ENCODE peak calls at places on chromosomes 12 and 14, in four cellular contexts. One of them, this sample, is unnamed.

GRCh38 chr14:55109846-55110245 is 19.2 kb upstream of the LGALS3 start:
- DNase-seq in HepG2: peak
- DNase-seq in SK-N-SH: no peak
- DNase-seq in K562: no peak
- DNase-seq in this sample: no peak

GRCh38 chr14:50954811-50955372 is 10.6 kb upstream of the PYGL start:
- DNase-seq in K562: no peak
- DNase-seq in HepG2: peak
- DNase-seq in SK-N-SH: peak
- DNase-seq in this sample: no peak

GRCh38 chr12:43676183-43676813 is 82.3 kb downstream of the PUS7L start:
- DNase-seq in HepG2: peak
- DNase-seq in K562: peak
- DNase-seq in SK-N-SH: peak
- DNase-seq in this sample: peak

GRCh38 chr14:85056228-85056627 is 473.7 kb upstream of the FLRT2 start:
- DNase-seq in K562: no peak
- DNase-seq in SK-N-SH: no peak
- DNase-seq in HepG2: no peak
- DNase-seq in this sample: no peak

GRCh38 chr14:46063872-46064271 is 587.7 kb downstream of the RPL10L start:
- DNase-seq in SK-N-SH: peak
- DNase-seq in HepG2: no peak
- DNase-seq in K562: no peak
- DNase-seq in this sample: no peak

GRCh38 chr12:132689227-132689626 is 1.8 kb downstream of the PXMP2 start:
- DNase-seq in HepG2: peak
- DNase-seq in SK-N-SH: no peak
- DNase-seq in K562: no peak
- DNase-seq in this sample: no peak

GRCh38 chr14:61516957-61517356 is 178.4 kb upstream of the HIF1A start:
- DNase-seq in SK-N-SH: no peak
- DNase-seq in HepG2: no peak
- DNase-seq in K562: no peak
- DNase-seq in this sample: no peak

GRCh38 chr14:37721976-37722659 is 126.7 kb downstream of the TTC6 start:
- DNase-seq in SK-N-SH: no peak
- DNase-seq in K562: no peak
- DNase-seq in HepG2: peak
- DNase-seq in this sample: no peak

GRCh38 chr12:88577537-88577936 is 2.7 kb downstream of the KITLG start:
- DNase-seq in K562: no peak
- DNase-seq in SK-N-SH: no peak
- DNase-seq in HepG2: no peak
- DNase-seq in this sample: no peak

GRCh38 chr12:87085286-87085685 is 829.1 kb upstream of the MGAT4C start:
- DNase-seq in SK-N-SH: no peak
- DNase-seq in HepG2: no peak
- DNase-seq in K562: no peak
- DNase-seq in this sample: no peak

GRCh38 chr14:91032250-91032649 is 28.2 kb downstream of the RPS6KA5 start:
- DNase-seq in HepG2: no peak
- DNase-seq in K562: no peak
- DNase-seq in SK-N-SH: no peak
- DNase-seq in this sample: no peak

GRCh38 chr12:23560611-23561010 is 388.9 kb downstream of the SOX5 start:
- DNase-seq in HepG2: no peak
- DNase-seq in K562: no peak
- DNase-seq in SK-N-SH: no peak
- DNase-seq in this sample: peak

GRCh38 chr14:52222901-52223300 is 44.6 kb upstream of the PTGDR start:
- DNase-seq in HepG2: no peak
- DNase-seq in SK-N-SH: no peak
- DNase-seq in K562: no peak
- DNase-seq in this sample: no peak

GRCh38 chr14:52220924-52221802 is 46.3 kb upstream of the PTGDR start:
- DNase-seq in K562: no peak
- DNase-seq in HepG2: no peak
- DNase-seq in SK-N-SH: no peak
- DNase-seq in this sample: no peak

GRCh38 chr14:52219488-52220084 is 47.9 kb upstream of the PTGDR start:
- DNase-seq in K562: no peak
- DNase-seq in SK-N-SH: no peak
- DNase-seq in HepG2: no peak
- DNase-seq in this sample: no peak
- TF ChIP-seq FOXM1 in K562: no peak
- TF ChIP-seq FOXM1 in SK-N-SH: no peak
- TF ChIP-seq FOXM1 in HepG2: no peak
- TF ChIP-seq FOXM1 in this sample: no peak

GRCh38 chr14:77303417-77304156 is 17.1 kb downstream of the POMT2 start:
- DNase-seq in SK-N-SH: no peak
- DNase-seq in HepG2: peak
- DNase-seq in K562: peak
- DNase-seq in this sample: no peak
- TF ChIP-seq MXI1 in SK-N-SH: no peak
- TF ChIP-seq MXI1 in HepG2: no peak
- TF ChIP-seq MXI1 in K562: no peak
- TF ChIP-seq MXI1 in this sample: no peak

DNA sequence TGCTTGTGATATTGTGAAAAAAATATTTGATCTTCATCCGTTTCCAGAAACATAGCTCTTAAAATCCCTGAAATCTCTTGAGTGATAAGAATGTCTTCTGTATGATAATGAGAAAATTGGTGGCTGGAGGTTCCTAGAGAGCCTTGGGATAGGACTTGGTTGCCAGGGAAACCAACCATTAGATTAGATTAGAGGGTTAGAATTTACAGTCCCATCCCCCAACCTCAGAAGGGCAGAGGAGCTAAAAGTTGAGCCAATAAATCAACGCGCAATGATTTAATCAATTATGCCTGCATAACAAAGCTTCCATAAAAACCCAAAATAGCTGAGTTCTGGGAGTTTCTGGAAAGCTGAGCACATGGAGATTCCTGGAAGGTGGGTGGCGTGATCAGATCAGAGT is 10.6 kb downstream of the SEL1L start:
- DNase-seq in K562: no peak
- DNase-seq in HepG2: no peak
- DNase-seq in SK-N-SH: no peak
- DNase-seq in this sample: no peak
- TF ChIP-seq TAF1 in K562: no peak
- TF ChIP-seq TAF1 in HepG2: no peak
- TF ChIP-seq TAF1 in SK-N-SH: no peak
- TF ChIP-seq TAF1 in this sample: no peak

GRCh38 chr12:123142948-123143752 is 7.7 kb downstream of the PITPNM2 start:
- DNase-seq in K562: peak
- DNase-seq in HepG2: peak
- DNase-seq in SK-N-SH: no peak
- DNase-seq in this sample: no peak

GRCh38 chr12:123142518-123142840 is 8.4 kb downstream of the PITPNM2 start:
- DNase-seq in K562: no peak
- DNase-seq in HepG2: no peak
- DNase-seq in SK-N-SH: no peak
- DNase-seq in this sample: no peak

GRCh38 chr12:123140675-123141614 is 9.9 kb downstream of the PITPNM2 start:
- DNase-seq in HepG2: peak
- DNase-seq in SK-N-SH: no peak
- DNase-seq in K562: no peak
- DNase-seq in this sample: no peak

GRCh38 chr12:123141615-123142517 is 9.0 kb downstream of the PITPNM2 start:
- DNase-seq in K562: no peak
- DNase-seq in SK-N-SH: no peak
- DNase-seq in HepG2: peak
- DNase-seq in this sample: no peak

GRCh38 chr12:123139926-123140674 is 10.8 kb downstream of the PITPNM2 start:
- DNase-seq in K562: peak
- DNase-seq in HepG2: peak
- DNase-seq in SK-N-SH: no peak
- DNase-seq in this sample: no peak
- TF ChIP-seq FOXM1 in K562: no peak
- TF ChIP-seq FOXM1 in HepG2: no peak
- TF ChIP-seq FOXM1 in SK-N-SH: no peak
- TF ChIP-seq FOXM1 in this sample: no peak

This sample was measured in GM12878.